ENCODE peak calls at places on chromosomes 13 and 19, in nine cellular contexts. Y is choroid plexus epithelial cell, R is neural progenitor cell, D is RWPE1, B is AG09309, Q is activated B cell treated with CpG ODN at 0.5 μM for 24 hours, F is left lung, W is heart left ventricle, T is WTC11. J is an unnamed sample.

GRCh38 chr13:26743971-26744370 is 16.6 kb downstream of the GPR12 start:
- DNase-seq in Y (no peak), R (peak), D (no peak), B (no peak), Q (no peak), F (no peak), W (no peak), T (no peak), J (no peak)

GRCh38 chr13:74287672-74288169 is 153.5 kb upstream of the KLF12 start:
- DNase-seq in Y (peak), R (peak), D (peak), B (no peak), Q (peak), F (peak), W (peak), T (peak), J (peak)

GRCh38 chr19:54561840-54562239 is 11.8 kb upstream of the LILRA2 start:
- DNase-seq in Y (no peak), R (no peak), D (no peak), B (peak), Q (no peak), F (no peak), W (no peak), T (no peak), J (no peak)

GRCh38 chr13:32830632-32831031 is 185.6 kb upstream of the KL start:
- DNase-seq in Y (no peak), R (no peak), D (no peak), B (no peak), Q (no peak), F (no peak), W (no peak), T (no peak), J (no peak)

GRCh38 chr13:67943116-67943515 is 713.0 kb upstream of the PCDH9 start:
- DNase-seq in Y (no peak), R (no peak), D (no peak), B (no peak), Q (no peak), F (no peak), W (no peak), T (no peak), J (no peak)

GRCh38 chr19:1252818-1253513 is 4.6 kb downstream of the MIDN start:
- DNase-seq in Y (peak), R (no peak), D (peak), B (peak), Q (peak), F (peak), W (peak), T (no peak), J (no peak)

GRCh38 chr13:105971312-105971711 is 564.1 kb downstream of the EFNB2 start:
- DNase-seq in Y (no peak), R (peak), D (no peak), B (no peak), Q (no peak), F (no peak), W (no peak), T (no peak), J (no peak)

GRCh38 chr13:21745307-21745706 is 74.4 kb downstream of the FGF9 start:
- DNase-seq in Y (no peak), R (no peak), D (no peak), B (no peak), Q (no peak), F (no peak), W (no peak), T (no peak), J (no peak)

GRCh38 chr19:17716309-17716929 is 2.9 kb upstream of the MAP1S start:
- DNase-seq in Y (no peak), R (no peak), D (no peak), B (no peak), Q (no peak), F (no peak), W (no peak), T (no peak), J (no peak)

GRCh38 chr19:42023121-42023942 is 29.3 kb upstream of the ATP1A3 start:
- DNase-seq in Y (peak), R (peak), D (no peak), B (no peak), Q (no peak), F (no peak), W (no peak), T (peak), J (peak)
- TF ChIP-seq CTCF in Y (peak), R (peak), D (no peak), B (peak), Q (no peak), F (no peak), W (no peak), T (peak), J (peak)

DNA sequence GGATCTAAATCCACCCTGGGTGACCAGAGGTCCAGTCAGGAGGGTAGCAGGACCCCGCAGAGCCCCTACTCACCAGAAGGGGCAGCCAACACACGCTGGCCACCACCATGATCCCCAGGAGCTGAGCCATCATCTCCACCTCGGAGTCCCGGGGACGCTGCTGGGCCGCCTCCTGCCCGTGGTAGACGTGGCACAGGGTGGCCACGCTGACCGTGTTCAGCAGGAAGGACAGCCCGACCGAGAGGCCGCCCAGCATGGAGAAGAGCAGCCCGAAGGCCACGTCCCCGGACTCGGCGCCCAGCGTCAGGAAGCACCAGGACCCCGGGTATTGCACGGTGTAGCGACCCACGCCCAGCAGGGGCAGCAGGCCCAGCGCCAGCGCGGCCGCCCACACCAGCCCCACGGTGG is 6.9 kb downstream of the TBXA2R start:
- DNase-seq in Y (no peak), R (peak), D (no peak), B (no peak), Q (no peak), F (no peak), W (no peak), T (peak), J (no peak)
- TF ChIP-seq CTCF in Y (peak), R (peak), D (no peak), B (no peak), Q (no peak), F (no peak), W (no peak), T (peak), J (no peak)

GRCh38 chr13:80850771-80851170 is 509.8 kb upstream of the SPRY2 start:
- DNase-seq in Y (no peak), R (no peak), D (no peak), B (no peak), Q (no peak), F (no peak), W (no peak), T (no peak), J (no peak)
- TF ChIP-seq CTCF in Y (no peak), R (no peak), D (no peak), B (no peak), Q (no peak), F (no peak), W (no peak), T (no peak), J (no peak)

DNA sequence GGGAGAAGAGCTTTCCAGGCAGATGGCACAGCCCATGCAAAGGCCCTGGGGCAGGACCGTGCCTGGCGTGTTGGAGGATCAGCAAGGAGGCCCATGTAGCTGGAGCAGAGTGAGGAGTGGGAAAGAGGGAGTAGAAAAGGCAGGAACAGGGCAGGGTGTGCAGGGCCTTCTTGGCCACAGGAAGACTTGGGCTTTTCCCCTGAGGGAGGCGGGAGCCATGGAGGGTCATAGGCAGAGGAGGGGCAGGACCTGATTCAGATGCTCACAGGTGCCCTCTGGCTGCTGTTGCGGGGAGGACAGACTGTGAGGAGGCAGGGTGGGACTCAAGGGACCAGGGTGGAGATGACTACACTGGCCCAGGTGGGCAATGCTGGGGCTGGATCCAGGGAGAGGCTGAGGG is 13.8 kb upstream of the PTPRS start:
- DNase-seq in Y (no peak), R (peak), D (no peak), B (no peak), Q (no peak), F (no peak), W (no peak), T (peak), J (peak)
- TF ChIP-seq CTCF in Y (peak), R (peak), D (peak), B (peak), Q (no peak), F (no peak), W (no peak), T (peak), J (peak)

GRCh38 chr19:40552848-40553247 is 23.8 kb upstream of the SHKBP1 start:
- DNase-seq in Y (no peak), R (no peak), D (no peak), B (no peak), Q (no peak), F (no peak), W (no peak), T (no peak), J (no peak)

GRCh38 chr19:40553885-40554857 is 22.5 kb upstream of the SHKBP1 start:
- DNase-seq in Y (no peak), R (peak), D (no peak), B (no peak), Q (no peak), F (no peak), W (no peak), T (peak), J (peak)

GRCh38 chr19:40550951-40551350 is 25.7 kb upstream of the SHKBP1 start:
- DNase-seq in Y (no peak), R (no peak), D (no peak), B (no peak), Q (no peak), F (no peak), W (no peak), T (no peak), J (no peak)

DNA sequence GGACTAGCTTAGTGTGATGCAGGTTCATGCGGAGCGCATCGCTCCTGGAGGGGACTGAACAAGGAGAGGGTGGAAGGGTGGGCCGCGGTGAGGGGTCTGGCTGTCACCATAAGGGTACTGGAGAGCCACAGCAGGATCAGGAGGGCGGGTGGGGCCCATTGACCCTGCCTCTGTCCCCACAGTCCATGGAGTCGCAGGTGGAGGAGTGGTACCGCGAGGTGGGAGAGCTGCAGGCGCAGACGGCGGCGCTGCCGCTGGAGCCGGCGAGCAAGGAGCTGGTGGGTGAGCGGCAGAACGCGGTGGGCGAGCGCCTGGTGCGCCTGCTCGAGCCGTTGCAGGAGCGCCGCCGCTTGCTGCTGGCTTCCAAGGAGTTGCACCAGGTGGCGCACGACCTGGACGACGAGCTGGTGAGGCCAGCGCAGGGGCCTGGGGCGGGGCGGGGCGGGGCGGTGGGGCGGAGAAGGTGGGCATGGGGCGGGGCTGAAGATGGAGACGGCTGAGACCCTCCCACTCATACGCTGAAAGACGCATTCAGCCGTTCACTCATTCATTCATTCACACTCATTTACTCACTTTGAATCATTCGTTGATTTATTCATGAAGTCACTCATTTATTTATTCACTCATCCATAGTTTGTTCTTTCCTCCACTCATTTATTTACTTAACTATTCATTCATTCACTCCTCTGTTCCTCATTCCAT is 27.5 kb upstream of the SHKBP1 start:
- DNase-seq in Y (peak), R (peak), D (no peak), B (no peak), Q (peak), F (peak), W (peak), T (peak), J (peak)
- TF ChIP-seq CTCF in Y (peak), R (peak), D (peak), B (peak), Q (no peak), F (peak), W (peak), T (peak), J (peak)

GRCh38 chr19:48817585-48818124 is 6.8 kb upstream of the BCAT2 start:
- DNase-seq in Y (no peak), R (no peak), D (no peak), B (no peak), Q (no peak), F (no peak), W (no peak), T (no peak), J (no peak)

GRCh38 chr19:48818234-48818823 is 7.5 kb upstream of the BCAT2 start:
- DNase-seq in Y (no peak), R (no peak), D (no peak), B (no peak), Q (no peak), F (peak), W (no peak), T (no peak), J (no peak)

GRCh38 chr19:48814895-48815294 is 4.1 kb upstream of the BCAT2 start:
- DNase-seq in Y (no peak), R (no peak), D (no peak), B (no peak), Q (no peak), F (no peak), W (no peak), T (no peak), J (no peak)

GRCh38 chr19:48813123-48813911 is 2.5 kb upstream of the BCAT2 start:
- DNase-seq in Y (no peak), R (peak), D (no peak), B (no peak), Q (no peak), F (no peak), W (no peak), T (peak), J (no peak)

GRCh38 chr19:48815870-48816501 is 5.2 kb upstream of the BCAT2 start:
- DNase-seq in Y (peak), R (no peak), D (no peak), B (no peak), Q (no peak), F (no peak), W (peak), T (no peak), J (no peak)
- TF ChIP-seq CTCF in Y (peak), R (no peak), D (no peak), B (no peak), Q (no peak), F (no peak), W (no peak), T (no peak), J (no peak)

GRCh38 chr13:98039261-98039660 is 85.8 kb downstream of the IPO5 start:
- DNase-seq in Y (no peak), R (no peak), D (no peak), B (no peak), Q (no peak), F (no peak), W (no peak), T (no peak), J (no peak)

GRCh38 chr13:98035373-98035772 is 81.9 kb downstream of the IPO5 start:
- DNase-seq in Y (no peak), R (no peak), D (no peak), B (no peak), Q (no peak), F (no peak), W (no peak), T (no peak), J (no peak)

GRCh38 chr13:98032168-98032567 is 78.7 kb downstream of the IPO5 start:
- DNase-seq in Y (no peak), R (peak), D (no peak), B (no peak), Q (no peak), F (no peak), W (no peak), T (no peak), J (no peak)

DNA sequence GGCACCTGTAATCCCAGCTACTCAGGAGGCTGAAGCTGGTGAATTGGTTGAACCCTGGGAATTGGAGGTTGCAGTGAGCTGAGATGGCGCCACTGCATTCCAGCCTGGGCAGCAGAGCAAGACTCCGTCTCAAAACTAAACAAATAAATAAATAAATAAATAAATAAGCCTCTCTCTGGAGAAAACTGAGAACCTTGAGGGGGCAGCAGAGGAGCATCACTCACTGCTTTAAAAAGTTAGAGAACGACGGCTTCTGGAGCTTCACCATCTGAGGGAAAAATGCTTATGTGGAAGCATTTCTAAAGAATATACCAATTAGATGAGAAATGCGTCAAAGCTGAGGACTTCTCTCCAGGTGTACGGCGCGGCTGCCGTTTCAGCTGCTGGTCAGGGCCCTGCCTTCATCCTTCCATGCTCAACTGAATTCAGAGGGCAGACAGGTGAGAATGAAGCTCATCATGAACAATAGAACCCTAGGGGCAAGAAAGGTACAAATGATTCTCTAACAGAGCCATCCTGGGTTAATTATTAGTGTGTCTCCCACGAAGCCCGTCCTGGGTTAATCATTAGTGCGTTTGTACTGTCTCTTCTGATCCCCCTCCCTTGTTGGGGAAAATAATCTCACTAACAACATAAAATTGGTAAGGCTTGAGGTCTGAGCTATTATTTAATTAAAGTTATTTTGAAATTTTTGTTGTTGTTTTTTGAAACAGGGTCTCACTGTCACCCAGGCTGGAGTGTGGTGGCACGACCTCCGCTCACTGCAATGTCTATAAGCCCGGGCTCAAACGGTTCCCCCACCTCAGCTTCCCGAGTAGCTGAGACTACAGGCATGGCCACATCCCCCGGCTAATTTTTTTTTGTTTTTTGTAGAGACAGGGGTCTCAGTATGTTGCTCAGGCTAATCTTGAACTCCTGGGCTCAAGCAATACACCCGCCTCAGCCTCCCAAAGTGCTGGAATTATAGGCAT is 80.1 kb downstream of the IPO5 start:
- DNase-seq in Y (peak), R (peak), D (peak), B (peak), Q (no peak), F (no peak), W (no peak), T (peak), J (peak)
- TF ChIP-seq CTCF in Y (peak), R (peak), D (no peak), B (peak), Q (no peak), F (peak), W (peak), T (no peak), J (peak)

GRCh38 chr19:42412223-42412622 is 15.0 kb downstream of the LIPE start:
- DNase-seq in Y (no peak), R (peak), D (no peak), B (no peak), Q (no peak), F (no peak), W (no peak), T (peak), J (peak)
- TF ChIP-seq CTCF in Y (no peak), R (no peak), D (no peak), B (no peak), Q (no peak), F (no peak), W (no peak), T (no peak), J (no peak)

DNA sequence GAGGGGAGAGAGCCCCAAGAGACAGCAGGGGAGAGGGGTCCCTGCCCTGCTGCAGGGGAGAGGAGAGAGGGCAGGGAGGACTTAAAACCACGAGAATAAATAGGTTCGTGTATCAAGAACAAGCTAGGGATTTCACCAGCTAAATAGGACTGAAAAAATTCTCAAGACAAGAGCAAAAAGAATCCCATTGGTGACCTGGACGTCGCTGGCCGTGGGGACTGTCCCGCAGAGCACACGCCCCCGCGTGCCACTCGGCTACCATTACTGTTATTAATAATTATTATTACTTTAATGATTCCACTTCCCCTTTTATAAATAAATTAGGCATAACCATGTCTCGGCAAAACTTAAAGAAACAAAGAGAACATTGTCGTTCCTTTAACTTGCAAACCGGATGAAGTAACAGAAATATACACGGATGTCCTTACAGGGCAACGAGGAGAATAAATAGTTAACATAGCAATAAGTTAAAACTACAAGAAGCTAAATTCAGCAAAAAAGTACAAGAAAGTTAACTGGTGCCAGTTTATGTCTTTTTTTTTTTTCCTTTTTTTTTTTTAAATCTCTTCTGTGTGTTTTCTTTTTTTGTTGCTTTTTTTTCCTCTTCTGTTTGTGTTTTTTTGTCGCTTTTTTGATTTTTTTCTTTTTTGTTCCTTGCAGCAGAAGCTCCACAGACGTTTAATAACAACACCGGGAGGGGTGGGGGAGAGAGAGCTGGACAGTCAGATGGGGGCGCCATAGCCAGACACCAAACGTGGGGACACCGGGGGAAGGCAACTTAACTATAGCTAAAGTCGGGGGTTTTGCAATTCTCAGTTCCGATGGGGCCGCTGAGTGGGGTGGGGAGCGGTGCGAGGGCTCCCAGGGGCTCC is 16.7 kb downstream of the PRKCSH start:
- DNase-seq in Y (peak), R (peak), D (no peak), B (no peak), Q (no peak), F (no peak), W (no peak), T (peak), J (no peak)
- TF ChIP-seq CTCF in Y (peak), R (peak), D (no peak), B (no peak), Q (no peak), F (no peak), W (no peak), T (no peak), J (no peak)